ENCODE peak calls at places on chromosomes 2 and 18, in seven cellular contexts. N is uterus, Q is MM.1S, O is tibial nerve, L is brain microvascular endothelial cell, R is neuronal stem cell, V is fibroblast of lung. H is an unnamed sample.

GRCh38 chr18:22935431-22935830 is 2.3 kb downstream of the RBBP8 start:
- DNase-seq in V (no peak), Q (no peak), L (no peak), N (no peak), R (no peak), O (no peak), H (no peak)

GRCh38 chr18:13460946-13461345 is 242.4 kb downstream of the LDLRAD4 start:
- DNase-seq in N (no peak), L (no peak), O (no peak), Q (no peak), V (no peak), R (no peak), H (no peak)

GRCh38 chr18:22559414-22560282 is 141.9 kb upstream of the CTAGE1 start:
- DNase-seq in O (no peak), Q (peak), R (peak), V (peak), L (peak), N (peak), H (no peak)

GRCh38 chr2:5766621-5767020 is 74.4 kb downstream of the SOX11 start:
- DNase-seq in N (no peak), O (no peak), Q (no peak), L (peak), R (no peak), V (peak), H (no peak)

GRCh38 chr2:234202601-234203000 is 152.1 kb downstream of the SPP2 start:
- DNase-seq in Q (no peak), N (no peak), R (no peak), O (no peak), V (no peak), L (no peak), H (no peak)

GRCh38 chr2:215189393-215189792 is 51.0 kb upstream of the ABCA12 start:
- DNase-seq in Q (no peak), N (no peak), V (no peak), L (no peak), O (no peak), R (no peak), H (no peak)

GRCh38 chr2:190627881-190628412 is 20.9 kb upstream of the NAB1 start:
- DNase-seq in R (no peak), O (no peak), Q (no peak), L (no peak), N (peak), V (no peak), H (no peak)

GRCh38 chr18:10381951-10382350 is 72.5 kb upstream of the APCDD1 start:
- DNase-seq in V (no peak), N (no peak), Q (no peak), L (no peak), R (no peak), O (no peak), H (no peak)

GRCh38 chr2:158998486-158999248 is 30.2 kb downstream of the TANC1 start:
- DNase-seq in N (no peak), R (no peak), O (no peak), V (peak), Q (no peak), L (peak), H (no peak)

GRCh38 chr2:9769171-9770005 is 73.9 kb upstream of the TAF1B start:
- DNase-seq in R (no peak), N (no peak), V (no peak), Q (no peak), O (peak), L (no peak), H (no peak)

GRCh38 chr18:63586966-63587365 is at the start of gene SERPINB13:
- DNase-seq in Q (no peak), R (no peak), N (no peak), V (no peak), L (no peak), O (no peak), H (no peak)

GRCh38 chr2:124652099-124652498 is 627.0 kb downstream of the CNTNAP5 start:
- DNase-seq in O (no peak), N (no peak), Q (no peak), L (no peak), V (no peak), R (no peak), H (no peak)

GRCh38 chr18:7803956-7804469 is 236.9 kb downstream of the PTPRM start:
- DNase-seq in L (no peak), O (no peak), Q (no peak), N (no peak), R (no peak), V (no peak), H (no peak)

DNA sequence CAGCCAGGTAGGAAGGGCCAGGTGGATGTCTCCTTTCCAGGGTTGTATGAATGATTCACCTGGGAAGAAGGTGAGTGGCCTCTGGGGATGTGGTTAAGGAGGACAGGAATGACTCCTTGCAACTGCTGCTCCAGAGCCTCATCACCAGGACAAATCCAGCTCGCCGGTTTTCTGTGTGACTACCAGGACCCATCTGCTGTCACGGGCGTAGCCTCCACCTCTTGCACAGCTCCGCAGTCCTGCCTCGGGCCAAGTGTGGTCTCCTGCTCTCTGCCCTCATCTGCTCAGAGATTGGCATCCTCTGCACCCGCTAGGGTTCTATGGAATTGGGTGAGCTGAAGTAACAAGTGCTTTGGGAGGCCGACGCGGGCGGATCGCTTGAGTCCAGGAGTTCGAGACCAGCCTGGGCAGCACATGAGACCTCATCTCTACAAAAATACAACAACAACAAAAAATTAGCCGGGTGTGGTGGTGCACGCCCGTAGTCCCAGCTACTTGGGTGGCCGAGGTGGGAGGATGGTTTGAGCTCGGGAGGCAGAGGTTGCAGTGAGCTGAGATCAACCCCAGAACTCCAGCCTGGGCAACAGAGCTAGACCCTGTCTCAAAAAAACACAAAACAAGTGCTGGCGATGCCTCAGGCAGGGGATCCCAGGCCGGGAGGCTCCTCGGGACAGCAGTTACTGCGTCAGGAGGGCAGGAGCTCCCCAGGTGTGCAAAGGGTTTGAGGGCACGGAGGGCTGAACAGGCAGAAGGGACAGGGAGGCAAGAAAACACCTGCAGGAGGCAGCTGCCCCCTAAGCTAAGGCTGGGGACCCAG is 831 bp upstream of the D2HGDH start:
- DNase-seq in V (no peak), N (no peak), O (no peak), R (peak), L (no peak), Q (no peak), H (no peak)
- H3K27ac ChIP-seq in V (no peak), N (peak), O (peak), R (no peak), L (no peak), Q (no peak), H (peak)

DNA sequence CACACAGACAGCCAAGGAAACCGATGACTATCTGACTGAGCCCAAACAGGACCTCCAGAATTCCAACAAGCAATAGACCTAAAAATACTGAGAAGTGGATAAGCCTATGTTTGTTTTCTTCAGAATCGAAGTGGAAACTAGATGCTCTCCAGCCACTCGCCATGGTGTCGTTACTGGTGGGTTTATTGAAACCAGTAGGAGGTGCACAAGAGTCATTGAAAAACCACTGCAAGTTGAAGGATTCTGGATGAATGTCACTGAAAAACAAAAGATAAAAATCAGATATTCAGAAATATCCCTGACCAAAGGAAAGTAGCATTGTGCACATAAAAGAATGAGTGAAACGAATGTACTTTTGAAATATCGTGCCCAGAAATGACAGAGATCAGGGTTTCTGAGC is 15.3 kb downstream of the TM4SF20 start:
- DNase-seq in L (no peak), N (no peak), O (no peak), Q (no peak), R (no peak), V (no peak), H (no peak)
- H3K27ac ChIP-seq in L (no peak), N (no peak), O (no peak), Q (no peak), R (no peak), V (no peak), H (no peak)

GRCh38 chr2:106183093-106183837 is 10.8 kb downstream of the UXS1 start:
- DNase-seq in L (no peak), O (no peak), V (peak), Q (peak), N (no peak), R (no peak), H (no peak)
- H3K27ac ChIP-seq in L (no peak), O (no peak), V (no peak), Q (peak), N (peak), R (no peak), H (no peak)

GRCh38 chr2:40097691-40098376 is 318.8 kb upstream of the THUMPD2 start:
- DNase-seq in O (no peak), Q (no peak), N (no peak), L (peak), R (no peak), V (peak), H (no peak)
- H3K27ac ChIP-seq in O (no peak), Q (no peak), N (no peak), L (peak), R (no peak), V (peak), H (no peak)

GRCh38 chr2:127408004-127408806 is 10.0 kb upstream of the PROC start:
- DNase-seq in N (peak), Q (peak), R (peak), L (peak), O (peak), V (peak), H (peak)
- H3K27ac ChIP-seq in N (peak), Q (peak), R (peak), L (peak), O (peak), V (peak), H (peak)

DNA sequence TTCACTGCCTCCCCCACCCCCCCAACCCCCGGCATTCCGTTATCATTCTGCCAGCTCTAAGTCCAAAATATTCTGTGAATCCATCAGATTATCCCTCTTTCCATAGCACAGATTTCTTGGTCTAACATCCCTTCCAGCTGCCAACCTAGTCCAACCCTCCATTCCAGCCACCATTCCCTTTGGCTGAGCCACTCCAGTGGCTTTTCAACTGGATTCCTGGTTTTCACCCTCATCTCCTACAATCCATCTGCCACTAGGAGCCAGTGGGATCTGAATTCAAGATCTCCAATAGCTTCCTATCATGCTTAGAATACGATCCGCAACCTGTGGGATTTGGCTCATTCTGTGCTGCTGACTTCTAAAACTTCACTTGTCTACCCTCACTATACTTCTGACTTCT is 1.2 kb downstream of the DAW1 start:
- DNase-seq in R (no peak), N (no peak), O (no peak), L (no peak), V (no peak), Q (no peak), H (no peak)
- H3K27ac ChIP-seq in R (no peak), N (no peak), O (no peak), L (no peak), V (no peak), Q (no peak), H (no peak)

H was measured in effector memory CD4-positive, alpha-beta T cell.